ENCODE peak calls at places on chromosomes 2 and 18, in seven cellular contexts. One of them, this sample, is unnamed.

GRCh38 chr2:26298638-26299393 is 47.1 kb upstream of the SELENOI start:
- DNase-seq in activated CD8-positive, alpha-beta memory T cell treated with anti-CD3 and anti-CD28 coated beads, Interleukin-2, amount 50 U/mL, for 48 hours: peak
- DNase-seq in ELR: peak
- DNase-seq in Jurkat, Clone E6-1: no peak
- DNase-seq in spleen: peak
- DNase-seq in skeletal muscle cell: no peak
- DNase-seq in Right ventricle myocardium superior: peak
- DNase-seq in this sample: no peak

GRCh38 chr2:163369111-163369510 is 366.7 kb downstream of the FIGN start:
- DNase-seq in skeletal muscle cell: no peak
- DNase-seq in Jurkat, Clone E6-1: no peak
- DNase-seq in Right ventricle myocardium superior: no peak
- DNase-seq in spleen: no peak
- DNase-seq in activated CD8-positive, alpha-beta memory T cell treated with anti-CD3 and anti-CD28 coated beads, Interleukin-2, amount 50 U/mL, for 48 hours: no peak
- DNase-seq in ELR: no peak
- DNase-seq in this sample: no peak

GRCh38 chr2:240687741-240688562 is 3.7 kb upstream of the AQP12A start:
- DNase-seq in skeletal muscle cell: no peak
- DNase-seq in spleen: no peak
- DNase-seq in activated CD8-positive, alpha-beta memory T cell treated with anti-CD3 and anti-CD28 coated beads, Interleukin-2, amount 50 U/mL, for 48 hours: peak
- DNase-seq in Jurkat, Clone E6-1: no peak
- DNase-seq in ELR: no peak
- DNase-seq in Right ventricle myocardium superior: no peak
- DNase-seq in this sample: no peak

GRCh38 chr2:195683174-195683573 is 26.1 kb downstream of the SLC39A10 start:
- DNase-seq in spleen: no peak
- DNase-seq in Jurkat, Clone E6-1: no peak
- DNase-seq in activated CD8-positive, alpha-beta memory T cell treated with anti-CD3 and anti-CD28 coated beads, Interleukin-2, amount 50 U/mL, for 48 hours: no peak
- DNase-seq in Right ventricle myocardium superior: no peak
- DNase-seq in skeletal muscle cell: no peak
- DNase-seq in ELR: peak
- DNase-seq in this sample: no peak

GRCh38 chr18:35410561-35410960 is 33.4 kb upstream of the ZNF396 start:
- DNase-seq in Right ventricle myocardium superior: no peak
- DNase-seq in Jurkat, Clone E6-1: no peak
- DNase-seq in skeletal muscle cell: no peak
- DNase-seq in ELR: no peak
- DNase-seq in spleen: peak
- DNase-seq in activated CD8-positive, alpha-beta memory T cell treated with anti-CD3 and anti-CD28 coated beads, Interleukin-2, amount 50 U/mL, for 48 hours: no peak
- DNase-seq in this sample: no peak

GRCh38 chr2:58449286-58450010 is 208.3 kb upstream of the FANCL start:
- DNase-seq in Right ventricle myocardium superior: no peak
- DNase-seq in activated CD8-positive, alpha-beta memory T cell treated with anti-CD3 and anti-CD28 coated beads, Interleukin-2, amount 50 U/mL, for 48 hours: no peak
- DNase-seq in spleen: no peak
- DNase-seq in Jurkat, Clone E6-1: no peak
- DNase-seq in skeletal muscle cell: no peak
- DNase-seq in ELR: peak
- DNase-seq in this sample: no peak

GRCh38 chr18:32695534-32695933 is 77.3 kb downstream of the KLHL14 start:
- DNase-seq in Right ventricle myocardium superior: no peak
- DNase-seq in Jurkat, Clone E6-1: no peak
- DNase-seq in activated CD8-positive, alpha-beta memory T cell treated with anti-CD3 and anti-CD28 coated beads, Interleukin-2, amount 50 U/mL, for 48 hours: no peak
- DNase-seq in ELR: no peak
- DNase-seq in skeletal muscle cell: no peak
- DNase-seq in spleen: no peak
- DNase-seq in this sample: no peak

GRCh38 chr18:42752921-42753320 is 362.6 kb downstream of the RIT2 start:
- DNase-seq in activated CD8-positive, alpha-beta memory T cell treated with anti-CD3 and anti-CD28 coated beads, Interleukin-2, amount 50 U/mL, for 48 hours: no peak
- DNase-seq in spleen: no peak
- DNase-seq in Jurkat, Clone E6-1: no peak
- DNase-seq in ELR: no peak
- DNase-seq in Right ventricle myocardium superior: no peak
- DNase-seq in skeletal muscle cell: no peak
- DNase-seq in this sample: no peak

GRCh38 chr2:59398081-59398480 is 1155.4 kb downstream of the BCL11A start:
- DNase-seq in skeletal muscle cell: no peak
- DNase-seq in Right ventricle myocardium superior: no peak
- DNase-seq in ELR: no peak
- DNase-seq in activated CD8-positive, alpha-beta memory T cell treated with anti-CD3 and anti-CD28 coated beads, Interleukin-2, amount 50 U/mL, for 48 hours: no peak
- DNase-seq in Jurkat, Clone E6-1: peak
- DNase-seq in spleen: no peak
- DNase-seq in this sample: no peak

GRCh38 chr18:58091099-58091611 is 47.1 kb downstream of the NEDD4L start:
- DNase-seq in spleen: no peak
- DNase-seq in ELR: peak
- DNase-seq in Jurkat, Clone E6-1: no peak
- DNase-seq in skeletal muscle cell: no peak
- DNase-seq in activated CD8-positive, alpha-beta memory T cell treated with anti-CD3 and anti-CD28 coated beads, Interleukin-2, amount 50 U/mL, for 48 hours: no peak
- DNase-seq in Right ventricle myocardium superior: no peak
- DNase-seq in this sample: no peak

GRCh38 chr18:3596324-3597158 is 146.6 kb downstream of the TGIF1 start:
- DNase-seq in Right ventricle myocardium superior: peak
- DNase-seq in skeletal muscle cell: no peak
- DNase-seq in Jurkat, Clone E6-1: no peak
- DNase-seq in spleen: peak
- DNase-seq in ELR: peak
- DNase-seq in activated CD8-positive, alpha-beta memory T cell treated with anti-CD3 and anti-CD28 coated beads, Interleukin-2, amount 50 U/mL, for 48 hours: peak
- DNase-seq in this sample: no peak

GRCh38 chr2:25758348-25758747 is 85.0 kb upstream of the DTNB start:
- DNase-seq in ELR: no peak
- DNase-seq in Jurkat, Clone E6-1: no peak
- DNase-seq in spleen: no peak
- DNase-seq in activated CD8-positive, alpha-beta memory T cell treated with anti-CD3 and anti-CD28 coated beads, Interleukin-2, amount 50 U/mL, for 48 hours: no peak
- DNase-seq in Right ventricle myocardium superior: no peak
- DNase-seq in skeletal muscle cell: no peak
- DNase-seq in this sample: no peak

GRCh38 chr2:241808051-241808450 is 942 bp upstream of the NEU4 start:
- DNase-seq in ELR: no peak
- DNase-seq in skeletal muscle cell: peak
- DNase-seq in Jurkat, Clone E6-1: no peak
- DNase-seq in Right ventricle myocardium superior: no peak
- DNase-seq in activated CD8-positive, alpha-beta memory T cell treated with anti-CD3 and anti-CD28 coated beads, Interleukin-2, amount 50 U/mL, for 48 hours: no peak
- DNase-seq in spleen: no peak
- DNase-seq in this sample: no peak

GRCh38 chr2:109195193-109196045 is 66.4 kb downstream of the SH3RF3 start:
- DNase-seq in activated CD8-positive, alpha-beta memory T cell treated with anti-CD3 and anti-CD28 coated beads, Interleukin-2, amount 50 U/mL, for 48 hours: peak
- DNase-seq in Jurkat, Clone E6-1: no peak
- DNase-seq in ELR: no peak
- DNase-seq in skeletal muscle cell: no peak
- DNase-seq in Right ventricle myocardium superior: peak
- DNase-seq in spleen: no peak
- DNase-seq in this sample: no peak

GRCh38 chr18:61753373-61753772 is 139.4 kb downstream of the RNF152 start:
- DNase-seq in activated CD8-positive, alpha-beta memory T cell treated with anti-CD3 and anti-CD28 coated beads, Interleukin-2, amount 50 U/mL, for 48 hours: no peak
- DNase-seq in skeletal muscle cell: no peak
- DNase-seq in Right ventricle myocardium superior: no peak
- DNase-seq in Jurkat, Clone E6-1: no peak
- DNase-seq in ELR: no peak
- DNase-seq in spleen: no peak
- DNase-seq in this sample: no peak

GRCh38 chr18:46096651-46097300 is 1.3 kb downstream of the ATP5F1A start:
- DNase-seq in spleen: no peak
- DNase-seq in skeletal muscle cell: no peak
- DNase-seq in Right ventricle myocardium superior: no peak
- DNase-seq in activated CD8-positive, alpha-beta memory T cell treated with anti-CD3 and anti-CD28 coated beads, Interleukin-2, amount 50 U/mL, for 48 hours: no peak
- DNase-seq in ELR: peak
- DNase-seq in Jurkat, Clone E6-1: no peak
- DNase-seq in this sample: no peak

GRCh38 chr2:104412384-104412783 is 441.5 kb upstream of the POU3F3 start:
- DNase-seq in Right ventricle myocardium superior: no peak
- DNase-seq in spleen: no peak
- DNase-seq in activated CD8-positive, alpha-beta memory T cell treated with anti-CD3 and anti-CD28 coated beads, Interleukin-2, amount 50 U/mL, for 48 hours: peak
- DNase-seq in ELR: peak
- DNase-seq in skeletal muscle cell: no peak
- DNase-seq in Jurkat, Clone E6-1: peak
- DNase-seq in this sample: peak

GRCh38 chr18:22268641-22269128 is 99.3 kb downstream of the GATA6 start:
- DNase-seq in activated CD8-positive, alpha-beta memory T cell treated with anti-CD3 and anti-CD28 coated beads, Interleukin-2, amount 50 U/mL, for 48 hours: no peak
- DNase-seq in Jurkat, Clone E6-1: no peak
- DNase-seq in spleen: no peak
- DNase-seq in Right ventricle myocardium superior: no peak
- DNase-seq in skeletal muscle cell: no peak
- DNase-seq in ELR: no peak
- DNase-seq in this sample: no peak

GRCh38 chr2:142582317-142582716 is 295.1 kb upstream of the KYNU start:
- DNase-seq in Jurkat, Clone E6-1: no peak
- DNase-seq in skeletal muscle cell: no peak
- DNase-seq in ELR: no peak
- DNase-seq in Right ventricle myocardium superior: no peak
- DNase-seq in activated CD8-positive, alpha-beta memory T cell treated with anti-CD3 and anti-CD28 coated beads, Interleukin-2, amount 50 U/mL, for 48 hours: no peak
- DNase-seq in spleen: no peak
- DNase-seq in this sample: no peak

GRCh38 chr18:80148316-80149199 is 39.5 kb downstream of the ADNP2 start:
- DNase-seq in skeletal muscle cell: no peak
- DNase-seq in activated CD8-positive, alpha-beta memory T cell treated with anti-CD3 and anti-CD28 coated beads, Interleukin-2, amount 50 U/mL, for 48 hours: no peak
- DNase-seq in Right ventricle myocardium superior: peak
- DNase-seq in Jurkat, Clone E6-1: no peak
- DNase-seq in ELR: peak
- DNase-seq in spleen: no peak
- DNase-seq in this sample: no peak

GRCh38 chr2:4693266-4693665 is 989.9 kb downstream of the DCDC2C start:
- DNase-seq in skeletal muscle cell: no peak
- DNase-seq in ELR: no peak
- DNase-seq in Right ventricle myocardium superior: no peak
- DNase-seq in spleen: no peak
- DNase-seq in Jurkat, Clone E6-1: peak
- DNase-seq in activated CD8-positive, alpha-beta memory T cell treated with anti-CD3 and anti-CD28 coated beads, Interleukin-2, amount 50 U/mL, for 48 hours: no peak
- DNase-seq in this sample: no peak

GRCh38 chr2:231646471-231646870 is 53.8 kb downstream of the TEX44 start:
- DNase-seq in ELR: no peak
- DNase-seq in spleen: no peak
- DNase-seq in Jurkat, Clone E6-1: no peak
- DNase-seq in skeletal muscle cell: no peak
- DNase-seq in Right ventricle myocardium superior: no peak
- DNase-seq in activated CD8-positive, alpha-beta memory T cell treated with anti-CD3 and anti-CD28 coated beads, Interleukin-2, amount 50 U/mL, for 48 hours: no peak
- DNase-seq in this sample: no peak

GRCh38 chr2:29115797-29116781 is 874 bp downstream of the CLIP4 start:
- DNase-seq in Right ventricle myocardium superior: peak
- DNase-seq in Jurkat, Clone E6-1: peak
- DNase-seq in skeletal muscle cell: no peak
- DNase-seq in spleen: peak
- DNase-seq in activated CD8-positive, alpha-beta memory T cell treated with anti-CD3 and anti-CD28 coated beads, Interleukin-2, amount 50 U/mL, for 48 hours: peak
- DNase-seq in ELR: peak
- DNase-seq in this sample: no peak

GRCh38 chr2:129827251-129827894 is 152.1 kb upstream of the RAB6C start:
- DNase-seq in Right ventricle myocardium superior: no peak
- DNase-seq in ELR: no peak
- DNase-seq in activated CD8-positive, alpha-beta memory T cell treated with anti-CD3 and anti-CD28 coated beads, Interleukin-2, amount 50 U/mL, for 48 hours: no peak
- DNase-seq in spleen: no peak
- DNase-seq in Jurkat, Clone E6-1: no peak
- DNase-seq in skeletal muscle cell: no peak
- DNase-seq in this sample: no peak

GRCh38 chr2:105394951-105395611 is 3.8 kb downstream of the FHL2 start:
- DNase-seq in ELR: no peak
- DNase-seq in spleen: no peak
- DNase-seq in Jurkat, Clone E6-1: no peak
- DNase-seq in activated CD8-positive, alpha-beta memory T cell treated with anti-CD3 and anti-CD28 coated beads, Interleukin-2, amount 50 U/mL, for 48 hours: no peak
- DNase-seq in skeletal muscle cell: no peak
- DNase-seq in Right ventricle myocardium superior: no peak
- DNase-seq in this sample: no peak

GRCh38 chr2:237968048-237968862 is 1.4 kb downstream of the UBE2F start:
- DNase-seq in spleen: peak
- DNase-seq in Right ventricle myocardium superior: no peak
- DNase-seq in Jurkat, Clone E6-1: peak
- DNase-seq in skeletal muscle cell: peak
- DNase-seq in activated CD8-positive, alpha-beta memory T cell treated with anti-CD3 and anti-CD28 coated beads, Interleukin-2, amount 50 U/mL, for 48 hours: no peak
- DNase-seq in ELR: peak
- DNase-seq in this sample: no peak

GRCh38 chr2:146917430-146918037 is 927.3 kb upstream of the ACVR2A start:
- DNase-seq in Right ventricle myocardium superior: no peak
- DNase-seq in activated CD8-positive, alpha-beta memory T cell treated with anti-CD3 and anti-CD28 coated beads, Interleukin-2, amount 50 U/mL, for 48 hours: no peak
- DNase-seq in skeletal muscle cell: no peak
- DNase-seq in Jurkat, Clone E6-1: no peak
- DNase-seq in spleen: no peak
- DNase-seq in ELR: no peak
- DNase-seq in this sample: no peak

GRCh38 chr18:48723837-48724236 is 185.0 kb downstream of the CTIF start:
- DNase-seq in Jurkat, Clone E6-1: no peak
- DNase-seq in activated CD8-positive, alpha-beta memory T cell treated with anti-CD3 and anti-CD28 coated beads, Interleukin-2, amount 50 U/mL, for 48 hours: no peak
- DNase-seq in skeletal muscle cell: no peak
- DNase-seq in spleen: no peak
- DNase-seq in Right ventricle myocardium superior: no peak
- DNase-seq in ELR: no peak
- DNase-seq in this sample: no peak

GRCh38 chr2:130391058-130391871 is 35.4 kb downstream of the PTPN18 start:
- DNase-seq in ELR: peak
- DNase-seq in Right ventricle myocardium superior: peak
- DNase-seq in Jurkat, Clone E6-1: no peak
- DNase-seq in activated CD8-positive, alpha-beta memory T cell treated with anti-CD3 and anti-CD28 coated beads, Interleukin-2, amount 50 U/mL, for 48 hours: peak
- DNase-seq in skeletal muscle cell: peak
- DNase-seq in spleen: peak
- DNase-seq in this sample: no peak

GRCh38 chr2:68387408-68388350 is 22.6 kb downstream of the PLEK start:
- DNase-seq in activated CD8-positive, alpha-beta memory T cell treated with anti-CD3 and anti-CD28 coated beads, Interleukin-2, amount 50 U/mL, for 48 hours: no peak
- DNase-seq in Right ventricle myocardium superior: no peak
- DNase-seq in skeletal muscle cell: no peak
- DNase-seq in Jurkat, Clone E6-1: no peak
- DNase-seq in spleen: no peak
- DNase-seq in ELR: no peak
- DNase-seq in this sample: no peak

GRCh38 chr2:236711440-236711839 is 141.8 kb downstream of the ACKR3 start:
- DNase-seq in activated CD8-positive, alpha-beta memory T cell treated with anti-CD3 and anti-CD28 coated beads, Interleukin-2, amount 50 U/mL, for 48 hours: no peak
- DNase-seq in Right ventricle myocardium superior: peak
- DNase-seq in skeletal muscle cell: peak
- DNase-seq in spleen: peak
- DNase-seq in Jurkat, Clone E6-1: no peak
- DNase-seq in ELR: peak
- DNase-seq in this sample: peak

GRCh38 chr2:127355407-127356008 is 32.3 kb downstream of the MAP3K2 start:
- DNase-seq in Right ventricle myocardium superior: no peak
- DNase-seq in spleen: no peak
- DNase-seq in skeletal muscle cell: no peak
- DNase-seq in activated CD8-positive, alpha-beta memory T cell treated with anti-CD3 and anti-CD28 coated beads, Interleukin-2, amount 50 U/mL, for 48 hours: no peak
- DNase-seq in Jurkat, Clone E6-1: peak
- DNase-seq in ELR: peak
- DNase-seq in this sample: no peak

GRCh38 chr2:43473767-43474166 is 122.1 kb downstream of the THADA start:
- DNase-seq in Right ventricle myocardium superior: no peak
- DNase-seq in skeletal muscle cell: no peak
- DNase-seq in Jurkat, Clone E6-1: no peak
- DNase-seq in ELR: no peak
- DNase-seq in spleen: no peak
- DNase-seq in activated CD8-positive, alpha-beta memory T cell treated with anti-CD3 and anti-CD28 coated beads, Interleukin-2, amount 50 U/mL, for 48 hours: no peak
- DNase-seq in this sample: no peak

GRCh38 chr2:69717902-69718301 is 24.0 kb upstream of the ANXA4 start:
- DNase-seq in ELR: no peak
- DNase-seq in Right ventricle myocardium superior: no peak
- DNase-seq in spleen: no peak
- DNase-seq in activated CD8-positive, alpha-beta memory T cell treated with anti-CD3 and anti-CD28 coated beads, Interleukin-2, amount 50 U/mL, for 48 hours: no peak
- DNase-seq in skeletal muscle cell: no peak
- DNase-seq in Jurkat, Clone E6-1: no peak
- DNase-seq in this sample: no peak

GRCh38 chr18:415627-416612 is 84.6 kb downstream of the COLEC12 start:
- DNase-seq in spleen: no peak
- DNase-seq in Right ventricle myocardium superior: no peak
- DNase-seq in ELR: peak
- DNase-seq in Jurkat, Clone E6-1: peak
- DNase-seq in activated CD8-positive, alpha-beta memory T cell treated with anti-CD3 and anti-CD28 coated beads, Interleukin-2, amount 50 U/mL, for 48 hours: no peak
- DNase-seq in skeletal muscle cell: no peak
- DNase-seq in this sample: peak

GRCh38 chr2:9263388-9263787 is 56.8 kb downstream of the ASAP2 start:
- DNase-seq in spleen: no peak
- DNase-seq in Jurkat, Clone E6-1: no peak
- DNase-seq in Right ventricle myocardium superior: no peak
- DNase-seq in skeletal muscle cell: no peak
- DNase-seq in activated CD8-positive, alpha-beta memory T cell treated with anti-CD3 and anti-CD28 coated beads, Interleukin-2, amount 50 U/mL, for 48 hours: no peak
- DNase-seq in ELR: no peak
- DNase-seq in this sample: no peak

GRCh38 chr2:55025082-55025481 is 25.2 kb downstream of the RTN4 start:
- DNase-seq in activated CD8-positive, alpha-beta memory T cell treated with anti-CD3 and anti-CD28 coated beads, Interleukin-2, amount 50 U/mL, for 48 hours: no peak
- DNase-seq in Jurkat, Clone E6-1: no peak
- DNase-seq in ELR: no peak
- DNase-seq in spleen: no peak
- DNase-seq in skeletal muscle cell: no peak
- DNase-seq in Right ventricle myocardium superior: no peak
- DNase-seq in this sample: no peak

GRCh38 chr18:42330296-42330695 is 375.3 kb downstream of the PIK3C3 start:
- DNase-seq in spleen: no peak
- DNase-seq in Right ventricle myocardium superior: no peak
- DNase-seq in Jurkat, Clone E6-1: no peak
- DNase-seq in activated CD8-positive, alpha-beta memory T cell treated with anti-CD3 and anti-CD28 coated beads, Interleukin-2, amount 50 U/mL, for 48 hours: no peak
- DNase-seq in skeletal muscle cell: no peak
- DNase-seq in ELR: no peak
- DNase-seq in this sample: no peak